ENCODE peak calls at places on chromosomes 6 and 20, in five cellular contexts. J is lower leg skin, G is neural progenitor cell, N is fibroblast of the aortic adventitia, A is suprapubic skin. M is an unnamed sample.

GRCh38 chr6:30981942-30982772 is 1.4 kb upstream of the MUC21 start:
- DNase-seq in A (no peak), G (peak), J (no peak), N (peak), M (no peak)

GRCh38 chr6:327538-328183 is 35.4 kb downstream of the DUSP22 start:
- DNase-seq in G (no peak), J (no peak), N (peak), A (no peak), M (no peak)

GRCh38 chr20:8535403-8536003 is 403.4 kb downstream of the PLCB1 start:
- DNase-seq in G (peak), N (peak), J (no peak), A (no peak), M (no peak)

GRCh38 chr6:169070506-169071176 is 183.0 kb downstream of the THBS2 start:
- DNase-seq in G (no peak), A (peak), J (peak), N (peak), M (no peak)

GRCh38 chr6:109867009-109867969 is 110.8 kb upstream of the GPR6 start:
- DNase-seq in A (no peak), G (no peak), J (peak), N (peak), M (no peak)

GRCh38 chr6:142009647-142010046 is 123.1 kb upstream of the GJE1 start:
- DNase-seq in N (peak), G (no peak), A (no peak), J (no peak), M (no peak)

GRCh38 chr20:20277772-20278382 is 90.0 kb upstream of the INSM1 start:
- DNase-seq in J (no peak), G (no peak), N (no peak), A (no peak), M (no peak)

GRCh38 chr6:6315660-6316059 is 4.8 kb downstream of the F13A1 start:
- DNase-seq in A (no peak), J (no peak), G (peak), N (peak), M (no peak)

GRCh38 chr6:136435096-136435495 is 115.1 kb downstream of the MAP7 start:
- DNase-seq in G (no peak), A (no peak), N (no peak), J (no peak), M (no peak)

GRCh38 chr6:139239137-139239536 is 52.7 kb downstream of the TXLNB start:
- DNase-seq in N (no peak), G (no peak), A (no peak), J (no peak), M (no peak)
- H3K4me3 ChIP-seq in N (no peak), G (no peak), A (no peak), J (no peak), M (no peak)

GRCh38 chr6:130183271-130184222 is 39.2 kb downstream of the SAMD3 start:
- DNase-seq in G (no peak), N (no peak), J (no peak), A (no peak), M (no peak)
- H3K4me3 ChIP-seq in G (no peak), N (no peak), J (no peak), A (no peak), M (no peak)

GRCh38 chr6:106027316-106027715 is 58.8 kb upstream of the PRDM1 start:
- DNase-seq in A (no peak), N (no peak), J (no peak), G (peak), M (no peak)
- H3K4me3 ChIP-seq in A (no peak), N (no peak), J (no peak), G (no peak), M (no peak)

DNA sequence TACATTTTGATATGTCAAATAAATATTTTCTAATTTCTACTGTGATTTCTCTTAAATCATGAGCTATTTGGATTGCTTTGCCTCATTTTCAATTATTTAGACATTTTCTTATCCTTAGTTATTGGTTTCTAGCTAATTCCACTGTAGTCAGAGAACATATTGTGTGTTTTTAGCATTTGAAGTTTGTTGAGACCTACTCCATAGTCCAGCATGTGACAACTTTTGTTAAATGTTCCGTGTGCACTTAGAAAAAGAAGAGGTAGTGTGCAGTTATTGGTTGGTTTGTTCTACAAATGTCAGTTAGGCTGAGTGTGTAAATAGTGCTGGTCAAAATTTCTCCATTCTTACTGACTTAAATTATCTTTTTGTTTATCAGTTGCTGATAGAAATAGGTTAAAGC is 138.8 kb downstream of the BCAS1 start:
- DNase-seq in N (no peak), G (no peak), A (no peak), J (no peak), M (no peak)
- H3K4me3 ChIP-seq in N (no peak), G (no peak), A (no peak), J (no peak), M (no peak)

DNA sequence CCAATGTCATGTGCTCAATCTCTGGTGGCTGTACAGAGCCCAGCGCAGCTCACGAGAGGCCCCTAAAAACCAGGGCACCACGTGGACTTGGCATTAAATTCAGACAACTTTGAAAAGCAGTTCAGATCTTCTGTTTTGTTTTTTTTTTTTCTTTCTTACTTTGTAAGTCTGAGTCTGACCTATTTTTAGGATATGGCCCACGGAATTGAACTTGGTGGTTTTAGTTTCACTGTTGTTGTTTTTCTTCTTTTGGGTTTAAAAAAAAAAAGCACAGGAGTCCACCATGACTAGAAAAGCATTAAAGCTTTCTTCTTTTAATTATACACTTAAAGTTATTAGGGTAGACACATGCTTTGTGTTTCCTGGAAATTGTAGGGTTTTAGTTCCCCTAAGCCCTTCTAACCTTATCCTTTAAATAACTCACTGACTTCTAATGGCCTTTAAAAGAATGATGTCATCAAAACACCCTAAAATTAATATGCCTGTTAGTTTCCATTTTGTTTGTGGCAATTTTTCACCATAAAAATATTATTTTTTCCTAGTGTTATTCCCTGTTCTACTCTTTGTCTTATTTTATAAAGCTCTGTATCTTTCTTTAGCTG is 48.5 kb upstream of the CCN2 start:
- DNase-seq in A (no peak), G (no peak), N (no peak), J (no peak), M (no peak)
- H3K4me3 ChIP-seq in A (no peak), G (no peak), N (no peak), J (no peak), M (no peak)

GRCh38 chr20:34704177-34705007 is at the start of gene TP53INP2:
- DNase-seq in J (peak), A (peak), G (peak), N (peak), M (peak)

GRCh38 chr20:34705008-34705382 is 851 bp downstream of the TP53INP2 start:
- DNase-seq in J (no peak), A (no peak), G (peak), N (no peak), M (no peak)

GRCh38 chr20:34705383-34706021 is 1.4 kb downstream of the TP53INP2 start:
- DNase-seq in G (no peak), A (no peak), N (peak), J (no peak), M (no peak)

GRCh38 chr20:34703061-34703572 is 1.0 kb upstream of the TP53INP2 start:
- DNase-seq in A (no peak), G (no peak), N (no peak), J (no peak), M (no peak)

GRCh38 chr20:34703573-34704176 is 469 bp upstream of the TP53INP2 start:
- DNase-seq in A (peak), N (peak), J (peak), G (peak), M (no peak)
- H3K4me3 ChIP-seq in A (peak), N (peak), J (peak), G (peak), M (peak)

GRCh38 chr20:32709528-32710121 is 33.6 kb downstream of the COMMD7 start:
- DNase-seq in A (no peak), J (no peak), G (no peak), N (no peak), M (no peak)
- H3K4me3 ChIP-seq in A (no peak), J (no peak), G (no peak), N (no peak), M (no peak)

GRCh38 chr20:57264151-57264792 is 2.2 kb downstream of the BMP7 start:
- DNase-seq in G (peak), N (no peak), A (no peak), J (no peak), M (no peak)

GRCh38 chr20:57262244-57263126 is 4.0 kb downstream of the BMP7 start:
- DNase-seq in N (no peak), G (peak), A (no peak), J (no peak), M (no peak)

GRCh38 chr20:57264908-57265648 is 1.4 kb downstream of the BMP7 start:
- DNase-seq in A (no peak), G (peak), J (no peak), N (no peak), M (no peak)

GRCh38 chr20:57263127-57263609 is 3.3 kb downstream of the BMP7 start:
- DNase-seq in A (no peak), N (no peak), J (no peak), G (peak), M (no peak)

DNA sequence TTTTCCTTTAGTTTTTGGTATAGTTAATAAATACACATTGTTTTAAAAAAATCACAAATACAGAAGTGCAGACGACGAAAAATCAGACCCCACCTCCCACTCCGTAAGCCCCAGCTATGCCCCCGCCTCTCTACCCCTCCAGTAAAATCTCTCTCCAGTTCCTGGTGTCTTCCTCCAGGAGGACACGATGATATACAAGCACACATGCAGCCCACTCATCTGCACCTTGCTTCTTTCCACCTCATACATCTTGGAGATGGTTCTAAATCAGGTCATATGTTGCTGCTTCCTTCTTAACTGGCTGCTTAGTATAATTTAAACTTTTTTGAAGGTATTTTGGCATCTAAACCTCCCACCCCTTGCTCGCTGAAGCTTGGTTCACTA is 2.7 kb downstream of the BMP7 start:
- DNase-seq in G (no peak), N (no peak), A (no peak), J (no peak), M (no peak)
- H3K4me3 ChIP-seq in G (peak), N (no peak), A (peak), J (no peak), M (peak)

GRCh38 chr20:49284818-49285217 is 7.0 kb upstream of the ZNFX1 start:
- DNase-seq in A (no peak), J (no peak), N (no peak), G (no peak), M (no peak)
- H3K4me3 ChIP-seq in A (no peak), J (no peak), N (no peak), G (peak), M (no peak)

M was measured in esophagus squamous epithelium.